ENCODE peak calls at places on chromosomes 6 and 20, in six cellular contexts. T is IMR-90, G is neuronal stem cell, S is H1, O is H9, F is mesenchymal stem cell. H is an unnamed sample.

GRCh38 chr20:36836591-36837329 is 39.2 kb upstream of the TLDC2 start:
- DNase-seq in T (peak; percentile 57), G (no peak), S (peak; percentile 65), O (peak; percentile 92), F (peak; percentile 67), H (peak; percentile 96)

GRCh38 chr20:43925786-43926185 is 11.1 kb downstream of the TOX2 start:
- DNase-seq in T (peak; percentile 58), G (no peak), S (no peak), O (no peak), F (no peak), H (no peak)

GRCh38 chr20:40651121-40651520 is 37.9 kb downstream of the MAFB start:
- DNase-seq in T (peak; percentile 8), G (no peak), S (no peak), O (no peak), F (peak; percentile 20), H (peak; percentile 93)

GRCh38 chr20:18237682-18238081 is 50.6 kb upstream of the ZNF133 start:
- DNase-seq in T (no peak), G (no peak), S (no peak), O (no peak), F (no peak), H (no peak)

GRCh38 chr6:4489538-4489937 is 286.7 kb upstream of the CDYL start:
- DNase-seq in T (no peak), G (no peak), S (no peak), O (no peak), F (peak; percentile 28), H (peak; percentile 98)

GRCh38 chr6:84304881-84305280 is 77.4 kb upstream of the CEP162 start:
- DNase-seq in T (no peak), G (no peak), S (no peak), O (no peak), F (no peak), H (no peak)

GRCh38 chr6:69819138-69819537 is 22.3 kb upstream of the LMBRD1 start:
- DNase-seq in T (no peak), G (no peak), S (no peak), O (no peak), F (no peak), H (no peak)

GRCh38 chr6:126127662-126128061 is 141.3 kb downstream of the TRMT11 start:
- DNase-seq in T (no peak), G (no peak), S (no peak), O (no peak), F (no peak), H (no peak)

GRCh38 chr20:32522775-32523612 is 62.1 kb downstream of the NOL4L start:
- DNase-seq in T (peak; percentile 55), G (no peak), S (no peak), O (no peak), F (no peak), H (no peak)

GRCh38 chr20:15579703-15580102 is 993.5 kb downstream of the KIF16B start:
- DNase-seq in T (no peak), G (no peak), S (no peak), O (no peak), F (no peak), H (no peak)

GRCh38 chr20:25272223-25273000 is 24.5 kb downstream of the PYGB start:
- DNase-seq in T (no peak), G (no peak), S (no peak), O (no peak), F (no peak), H (no peak)

GRCh38 chr20:17807670-17808069 is 107.9 kb downstream of the BANF2 start:
- DNase-seq in T (peak; percentile 18), G (no peak), S (no peak), O (no peak), F (peak; percentile 28), H (no peak)

GRCh38 chr6:170174124-170174770 is 116.6 kb downstream of the DLL1 start:
- DNase-seq in T (no peak), G (no peak), S (no peak), O (peak; percentile 22), F (no peak), H (no peak)

GRCh38 chr20:35491823-35492222 is 36.4 kb downstream of the CEP250 start:
- DNase-seq in T (peak; percentile 18), G (no peak), S (no peak), O (no peak), F (no peak), H (no peak)

GRCh38 chr6:128295670-128296069 is 224.7 kb downstream of the PTPRK start:
- DNase-seq in T (no peak), G (no peak), S (no peak), O (no peak), F (no peak), H (no peak)

GRCh38 chr20:46117704-46118467 is at the start of gene CD40:
- DNase-seq in T (peak; percentile 23), G (peak; percentile 82), S (peak; percentile 51), O (peak; percentile 95), F (peak; percentile 85), H (peak; percentile 68)

GRCh38 chr6:37456126-37456525 is 23.1 kb downstream of the CMTR1 start:
- DNase-seq in T (peak; percentile 88), G (no peak), S (no peak), O (no peak), F (peak; percentile 7), H (no peak)
- H3K9ac ChIP-seq in T (no peak overlapping the region), G (no peak overlapping the region), S (no peak overlapping the region), O (no peak overlapping the region), F (peak overlapping the region; percentile 86), H (no peak overlapping the region)

DNA sequence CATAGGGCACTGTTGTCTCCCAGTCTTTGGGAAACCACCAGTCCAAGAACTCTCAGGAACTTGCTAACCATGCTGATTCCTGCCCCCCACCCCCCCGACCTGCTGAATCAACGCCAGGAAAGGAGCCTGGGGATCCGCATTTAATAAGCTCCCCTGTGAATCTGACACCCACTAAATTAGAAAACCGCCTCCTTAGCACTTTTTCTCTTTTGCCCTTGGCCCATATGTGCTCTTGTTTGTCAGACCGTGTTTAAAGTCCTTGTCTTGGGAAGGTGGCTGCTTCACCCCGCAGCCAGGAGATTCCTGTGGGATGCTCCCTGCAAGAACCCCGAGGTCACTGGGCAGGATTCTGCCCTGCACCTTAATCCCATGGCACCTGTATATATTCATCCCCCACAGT is 15.7 kb upstream of the FOXP4 start:
- DNase-seq in T (no peak), G (no peak), S (no peak), O (no peak), F (no peak), H (no peak)
- H3K4me1 ChIP-seq in T (peaks cover 6% of the 10 kb centered on the region), G (peaks cover 11% of the 10 kb centered on the region), S (peaks cover 9% of the 10 kb centered on the region), O (no peaks in the 10 kb centered on the region), F (peaks cover 17% of the 10 kb centered on the region), H (no peaks in the 10 kb centered on the region)

DNA sequence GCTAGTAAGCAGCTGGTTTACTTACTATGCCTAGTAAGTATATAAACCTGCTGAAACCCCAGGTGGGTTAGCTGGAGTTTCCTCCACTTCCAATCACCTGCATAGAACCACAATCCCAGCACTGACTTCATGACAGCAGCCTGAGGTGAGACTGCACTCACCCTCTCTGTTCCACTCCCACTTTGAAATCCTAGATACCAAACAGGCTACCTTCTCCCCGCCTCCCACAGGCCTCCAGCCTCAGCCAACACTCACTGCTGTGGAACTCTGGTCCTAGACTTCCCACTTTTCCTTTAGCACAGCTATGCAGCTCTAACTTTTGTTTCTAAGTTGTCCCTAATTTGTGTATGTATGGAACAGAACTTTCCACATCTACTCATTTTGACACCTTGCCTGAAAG is 149.7 kb upstream of the ARID1B start:
- DNase-seq in T (no peak), G (no peak), S (no peak), O (no peak), F (no peak), H (no peak)
- H3K14ac ChIP-seq in T (no peak overlapping the region), G (no peak overlapping the region), S (no peak overlapping the region), O (no peak overlapping the region), F (no peak overlapping the region), H (no peak overlapping the region)

DNA sequence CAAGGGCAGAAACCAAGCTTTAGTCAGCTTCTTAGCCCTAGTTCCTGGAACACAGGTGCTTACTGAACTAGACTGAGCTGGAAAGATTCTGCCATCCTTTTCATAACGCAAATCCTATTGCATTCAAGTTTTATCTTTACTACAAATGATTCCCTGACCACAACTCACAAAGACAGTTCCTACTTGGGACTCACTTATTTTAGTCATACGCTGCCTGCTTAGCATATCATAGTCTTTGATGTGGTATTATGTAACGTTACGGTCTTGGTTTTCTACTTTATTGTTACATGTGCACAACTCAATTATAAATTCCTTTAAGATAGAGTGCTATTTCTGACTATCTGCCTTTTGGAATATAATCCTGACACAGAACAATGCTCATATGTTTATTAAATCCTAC is 59.1 kb downstream of the BLOC1S5 start:
- DNase-seq in T (no peak), G (no peak), S (no peak), O (no peak), F (no peak), H (no peak)
- H3K9ac ChIP-seq in T (no peak overlapping the region), G (no peak overlapping the region), S (no peak overlapping the region), O (no peak overlapping the region), F (no peak overlapping the region), H (no peak overlapping the region)

GRCh38 chr6:143733500-143733899 is 55.7 kb downstream of the PHACTR2 start:
- DNase-seq in T (no peak), G (no peak), S (no peak), O (no peak), F (no peak), H (no peak)

GRCh38 chr6:143727035-143727434 is 49.3 kb downstream of the PHACTR2 start:
- DNase-seq in T (peak; percentile 22), G (no peak), S (no peak), O (no peak), F (no peak), H (peak; percentile 59)

GRCh38 chr6:143732539-143732938 is 54.8 kb downstream of the PHACTR2 start:
- DNase-seq in T (no peak), G (no peak), S (no peak), O (no peak), F (no peak), H (no peak)

GRCh38 chr6:143734641-143735063 is 56.9 kb downstream of the PHACTR2 start:
- DNase-seq in T (no peak), G (no peak), S (no peak), O (no peak), F (no peak), H (no peak)

GRCh38 chr6:143731789-143732188 is 54.0 kb downstream of the PHACTR2 start:
- DNase-seq in T (no peak), G (no peak), S (no peak), O (no peak), F (no peak), H (no peak)
- H3K4me1 ChIP-seq in T (peaks cover 2% of the 10 kb centered on the region), G (no peaks in the 10 kb centered on the region), S (no peaks in the 10 kb centered on the region), O (peaks cover 9% of the 10 kb centered on the region), F (no peaks in the 10 kb centered on the region), H (no peaks in the 10 kb centered on the region)

DNA sequence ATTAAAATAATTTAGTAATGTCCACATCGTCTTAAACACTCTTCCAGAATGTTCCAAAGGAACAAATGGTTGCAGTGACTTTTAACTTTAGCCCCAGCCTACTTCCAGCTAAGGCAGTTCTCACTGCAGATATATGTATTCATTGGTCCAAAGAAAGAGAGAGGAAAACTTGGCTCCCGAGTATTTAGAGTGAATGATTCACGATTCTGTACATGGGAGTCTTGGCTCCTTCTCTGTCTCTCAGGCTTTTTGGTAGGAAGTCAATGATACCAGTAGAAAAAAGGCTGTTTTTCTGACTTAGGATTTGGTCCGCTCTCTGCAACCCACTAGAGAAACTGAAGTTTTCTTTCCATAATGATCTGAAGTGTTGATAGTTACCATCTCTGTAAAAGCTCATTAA is 38.6 kb downstream of the E2F3 start:
- DNase-seq in T (no peak), G (no peak), S (no peak), O (no peak), F (no peak), H (no peak)
- H3K14ac ChIP-seq in T (no peak overlapping the region), G (no peak overlapping the region), S (no peak overlapping the region), O (no peak overlapping the region), F (no peak overlapping the region), H (no peak overlapping the region)

GRCh38 chr20:13349240-13349604 is 128.1 kb downstream of the ISM1 start:
- DNase-seq in T (peak; percentile 46), G (no peak), S (no peak), O (no peak), F (peak; percentile 4), H (no peak)
- H3K9ac ChIP-seq in T (no peak overlapping the region), G (no peak overlapping the region), S (no peak overlapping the region), O (no peak overlapping the region), F (peak overlapping the region; percentile 2), H (no peak overlapping the region)

GRCh38 chr20:38447931-38448675 is 13.0 kb upstream of the SNHG17 start:
- DNase-seq in T (no peak), G (no peak), S (no peak), O (no peak), F (no peak), H (no peak)
- H3K4me1 ChIP-seq in T (peaks cover 8% of the 10 kb centered on the region), G (peaks cover 6% of the 10 kb centered on the region), S (peaks cover 3% of the 10 kb centered on the region), O (no peaks in the 10 kb centered on the region), F (peaks cover 19% of the 10 kb centered on the region), H (peaks cover 12% of the 10 kb centered on the region)

H was measured in trophoblast cell.